ENCODE peak calls at places on chromosomes 2 and 18, in five cellular contexts. J is AG09309, K is epithelial cell of esophagus, C is progenitor cell of endocrine pancreas, O is cardiac muscle cell. M is an unnamed sample.
A peak's percentile ranks its signal among the peaks of the same experiment; 100 is the strongest.

GRCh38 chr2:37656512-37657423 is 14.7 kb downstream of the CDC42EP3 start:
- DNase-seq in J (no peak), K (no peak), C (no peak), O (no peak), M (no peak)

GRCh38 chr2:241310917-241311566 is 4.4 kb downstream of the HDLBP start:
- DNase-seq in J (no peak), K (no peak), C (no peak), O (no peak), M (no peak)

GRCh38 chr2:47521666-47522285 is 118.8 kb downstream of the MSH2 start:
- DNase-seq in J (no peak), K (no peak), C (no peak), O (no peak), M (no peak)

GRCh38 chr2:120323807-120324399 is 22.0 kb upstream of the INHBB start:
- DNase-seq in J (no peak), K (no peak), C (no peak), O (peak; percentile 23), M (no peak)

GRCh38 chr2:99554238-99554637 is 64.4 kb upstream of the REV1 start:
- DNase-seq in J (no peak), K (peak; percentile 48), C (peak; percentile 14), O (peak; percentile 2), M (peak; percentile 8)

GRCh38 chr2:172012688-172013358 is 13.1 kb downstream of the METAP1D start:
- DNase-seq in J (no peak), K (no peak), C (no peak), O (no peak), M (peak; percentile 15)

GRCh38 chr2:200357845-200358244 is 51.4 kb downstream of the SPATS2L start:
- DNase-seq in J (no peak), K (no peak), C (no peak), O (peak; percentile 60), M (no peak)

GRCh38 chr18:11072632-11073031 is 76.7 kb downstream of the PIEZO2 start:
- DNase-seq in J (no peak), K (no peak), C (no peak), O (no peak), M (no peak)

GRCh38 chr18:76450912-76451421 is 44.1 kb downstream of the ZNF516 start:
- DNase-seq in J (no peak), K (peak; percentile 53), C (no peak), O (peak; percentile 75), M (peak; percentile 75)

DNA sequence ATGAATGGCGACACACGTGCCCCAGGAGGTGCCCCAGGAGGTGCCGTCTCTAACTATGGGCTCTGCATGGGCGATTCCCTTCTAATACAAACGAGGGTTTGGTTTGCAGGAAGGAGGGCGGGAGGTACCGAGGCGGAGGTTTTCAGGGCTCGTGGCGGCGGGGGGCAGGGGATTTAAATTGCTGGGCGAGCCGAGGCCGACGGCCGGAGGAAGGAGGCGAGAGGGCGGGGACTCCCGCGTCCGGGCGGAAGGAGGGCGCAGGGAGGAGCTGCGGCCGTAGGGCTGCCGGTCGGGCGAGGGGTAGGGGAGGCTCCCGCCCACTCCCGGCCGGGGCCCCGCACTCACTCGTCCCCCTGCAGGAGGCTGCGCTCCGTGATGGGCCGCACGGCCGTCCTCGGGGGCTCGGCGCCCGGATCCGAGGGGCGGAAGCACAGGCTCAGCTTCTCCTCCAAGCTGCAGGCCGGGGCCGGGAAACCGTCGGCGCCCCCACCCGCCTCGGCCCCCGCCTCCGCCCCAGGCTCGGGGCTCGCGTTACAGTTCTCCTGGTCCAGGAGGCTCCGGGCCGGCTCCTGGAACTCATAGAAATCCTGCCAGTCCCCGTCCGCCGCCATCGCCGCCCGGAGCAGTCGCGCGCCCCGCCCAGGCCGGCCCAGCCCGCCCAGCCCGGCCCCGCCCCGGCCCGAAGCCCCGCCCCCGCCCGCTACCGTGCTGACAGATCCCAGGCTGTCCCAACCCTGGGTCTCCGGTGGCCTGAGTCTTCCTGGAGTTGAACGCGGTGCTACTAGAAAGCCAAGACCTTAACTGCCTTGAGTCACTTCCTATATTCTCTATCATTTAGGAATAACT is at the start of gene FEZ2:
- DNase-seq in J (no peak), K (peak; percentile 73), C (peak; percentile 70), O (peak; percentile 85), M (peak; percentile 84)
- TF ChIP-seq CTCF in J (no peak), K (no peak), C (peak; percentile 36), O (no peak), M (no peak)

GRCh38 chr2:111884592-111884964 is 585 bp upstream of the ANAPC1 start:
- DNase-seq in J (no peak), K (no peak), C (no peak), O (no peak), M (no peak)
- TF ChIP-seq CTCF in J (no peak), K (no peak), C (no peak), O (no peak), M (no peak)

DNA sequence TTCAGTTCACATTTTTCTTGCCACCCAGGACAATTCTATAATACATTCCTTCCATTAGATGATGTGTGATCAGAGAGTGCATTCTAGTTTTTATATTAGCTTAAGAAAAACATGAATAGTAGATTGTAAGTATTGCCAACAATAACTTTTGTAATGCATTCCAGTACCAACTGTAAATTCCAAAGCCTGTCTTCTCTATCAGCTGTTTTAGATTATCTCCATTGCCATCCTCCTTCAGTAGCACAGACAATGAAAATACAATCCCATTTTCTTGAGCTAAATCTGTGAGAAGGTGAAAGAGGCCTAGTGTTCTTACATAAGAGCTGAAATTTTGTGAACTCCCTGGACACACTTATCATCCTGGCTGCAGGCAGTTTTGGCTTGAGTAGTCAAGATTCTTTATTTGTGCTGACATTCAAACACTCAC is 103.9 kb downstream of the CCBE1 start:
- DNase-seq in J (peak; percentile 92), K (no peak), C (no peak), O (peak; percentile 44), M (no peak)
- TF ChIP-seq CTCF in J (peak; percentile 21), K (no peak), C (no peak), O (no peak), M (no peak)

GRCh38 chr2:109450574-109451265 is 163.0 kb downstream of the SEPTIN10 start:
- DNase-seq in J (no peak), K (no peak), C (no peak), O (no peak), M (no peak)

GRCh38 chr2:109447251-109447661 is 166.5 kb downstream of the SEPTIN10 start:
- DNase-seq in J (peak; percentile 95), K (no peak), C (no peak), O (peak; percentile 29), M (no peak)

GRCh38 chr2:109451671-109452070 is 162.1 kb downstream of the SEPTIN10 start:
- DNase-seq in J (no peak), K (no peak), C (no peak), O (no peak), M (no peak)

GRCh38 chr2:109447811-109448210 is 166.0 kb downstream of the SEPTIN10 start:
- DNase-seq in J (no peak), K (no peak), C (no peak), O (no peak), M (no peak)

DNA sequence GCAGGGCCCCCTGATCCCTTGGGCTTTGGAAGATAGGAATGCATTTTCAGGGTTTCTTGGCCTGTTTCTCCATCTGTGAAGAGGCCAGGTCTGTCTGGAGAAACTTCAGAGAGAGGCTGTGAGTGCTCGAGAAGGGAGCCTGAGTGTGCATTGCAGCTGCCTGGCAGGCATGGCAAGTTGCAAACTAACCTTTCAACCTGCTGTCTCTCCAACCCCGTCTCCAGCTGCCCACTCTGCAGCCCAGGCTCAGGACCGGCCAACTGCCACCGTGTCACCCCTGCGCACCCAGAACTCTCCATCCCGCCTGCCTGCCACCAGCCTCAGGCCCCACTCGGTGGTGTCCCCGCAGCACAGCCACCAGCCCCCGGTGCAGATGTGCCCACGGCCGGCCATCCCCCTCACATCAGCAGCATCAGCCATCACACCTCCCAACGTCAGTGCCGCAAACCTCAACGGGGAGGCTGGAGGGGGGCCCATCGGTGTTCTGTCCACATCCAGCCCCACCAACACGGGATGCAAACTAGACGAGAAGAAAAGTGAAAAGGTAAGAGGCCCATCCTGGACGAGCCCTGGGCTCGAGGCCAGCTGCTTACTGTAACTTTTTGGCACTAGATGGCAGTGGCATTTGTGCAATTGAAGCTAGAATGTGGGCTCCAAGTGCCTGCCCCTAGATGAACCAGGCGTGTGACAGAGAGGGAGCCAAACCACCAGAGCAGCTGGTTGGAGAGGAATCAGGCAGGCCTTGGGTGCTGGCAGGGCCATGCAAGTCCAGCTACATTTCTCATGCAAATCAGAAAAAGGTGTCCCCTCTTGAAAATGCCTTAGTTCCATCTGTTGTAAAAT is 164.6 kb downstream of the SEPTIN10 start:
- DNase-seq in J (no peak), K (peak; percentile 43), C (no peak), O (peak; percentile 10), M (no peak)
- TF ChIP-seq CTCF in J (no peak), K (peak; percentile 34), C (no peak), O (no peak), M (no peak)